ENCODE peak calls at places on chromosome 12, in four cellular contexts. P, K, T and W are unnamed samples.

GRCh38 chr12:104478396-104479140 is 21.8 kb downstream of the CHST11 start:
- DNase-seq in P (no peak), K (no peak), T (peak; percentile 23), W (no peak)

GRCh38 chr12:14905269-14906004 is 19.8 kb upstream of the MGP start:
- DNase-seq in P (no peak), K (no peak), T (no peak), W (no peak)

GRCh38 chr12:31705651-31706050 is 23.2 kb downstream of the AMN1 start:
- DNase-seq in P (no peak), K (no peak), T (no peak), W (no peak)

GRCh38 chr12:25404955-25405354 is 148.1 kb downstream of the LMNTD1 start:
- DNase-seq in P (peak; percentile 25), K (no peak), T (no peak), W (peak; percentile 12)

GRCh38 chr12:107594995-107595394 is 90.6 kb upstream of the PWP1 start:
- DNase-seq in P (no peak), K (no peak), T (no peak), W (no peak)

GRCh38 chr12:48183091-48183875 is at the start of gene CCDC184:
- DNase-seq in P (peak; percentile 74), K (peak; percentile 91), T (peak; percentile 64), W (no peak)

GRCh38 chr12:23108957-23109356 is 484.0 kb downstream of the ETNK1 start:
- DNase-seq in P (no peak), K (no peak), T (no peak), W (no peak)

GRCh38 chr12:79935624-79936040 is 735 bp upstream of the PPP1R12A start:
- DNase-seq in P (no peak), K (peak; percentile 2), T (no peak), W (peak; percentile 8)

GRCh38 chr12:91931110-91931509 is 214.5 kb downstream of the BTG1 start:
- DNase-seq in P (no peak), K (no peak), T (no peak), W (no peak)

GRCh38 chr12:132479938-132480619 is 9.9 kb upstream of the FBRSL1 start:
- DNase-seq in P (no peak), K (no peak), T (no peak), W (no peak)

GRCh38 chr12:49536526-49537195 is 2.2 kb upstream of the KCNH3 start:
- DNase-seq in P (no peak), K (no peak), T (no peak), W (no peak)

GRCh38 chr12:90922068-90922743 is 32.8 kb downstream of the CCER1 start:
- DNase-seq in P (no peak), K (no peak), T (no peak), W (no peak)

GRCh38 chr12:47079894-47080724 is at the start of gene AMIGO2:
- DNase-seq in P (peak; percentile 58), K (no peak), T (peak; percentile 57), W (no peak)

GRCh38 chr12:47820631-47821345 is 1.1 kb upstream of the HDAC7 start:
- DNase-seq in P (peak; percentile 69), K (peak; percentile 61), T (peak; percentile 52), W (peak; percentile 88)

GRCh38 chr12:19885987-19886804 is 446.9 kb downstream of the AEBP2 start:
- DNase-seq in P (no peak), K (no peak), T (no peak), W (peak; percentile 16)

GRCh38 chr12:107169200-107169599 is 75.9 kb upstream of the CRY1 start:
- DNase-seq in P (no peak), K (no peak), T (no peak), W (no peak)

GRCh38 chr12:124302241-124302806 is 7.4 kb downstream of the RFLNA start:
- DNase-seq in P (no peak), K (no peak), T (no peak), W (no peak)

GRCh38 chr12:11559941-11560340 is 89.5 kb upstream of the ETV6 start:
- DNase-seq in P (no peak), K (no peak), T (no peak), W (no peak)

GRCh38 chr12:24378548-24379011 is 429.1 kb upstream of the SOX5 start:
- DNase-seq in P (no peak), K (no peak), T (no peak), W (no peak)

GRCh38 chr12:65274873-65275272 is 3.6 kb upstream of the MSRB3 start:
- DNase-seq in P (no peak), K (no peak), T (no peak), W (no peak)

GRCh38 chr12:65263777-65264176 is 14.7 kb upstream of the MSRB3 start:
- DNase-seq in P (no peak), K (no peak), T (no peak), W (no peak)

GRCh38 chr12:65266408-65266807 is 12.1 kb upstream of the MSRB3 start:
- DNase-seq in P (no peak), K (no peak), T (no peak), W (no peak)

DNA sequence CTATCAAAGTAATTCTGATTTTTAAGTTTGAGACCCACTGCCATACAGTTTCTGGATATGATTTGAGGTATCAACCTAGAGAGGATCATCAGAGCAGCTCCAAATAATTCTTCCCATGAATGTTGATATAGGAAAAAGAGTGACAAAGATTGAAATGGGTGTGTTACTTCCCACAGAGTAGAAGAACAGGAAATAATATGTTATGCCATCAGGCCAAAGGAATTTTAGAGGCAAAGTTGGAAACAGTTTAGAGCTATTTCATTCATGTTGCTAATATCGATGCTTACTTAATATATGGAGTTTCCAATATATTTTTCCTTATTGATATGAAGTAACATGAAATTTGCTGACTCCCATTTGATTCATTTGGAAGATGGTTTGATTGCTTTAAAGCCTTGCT is 8.9 kb upstream of the MSRB3 start:
- DNase-seq in P (no peak), K (no peak), T (no peak), W (no peak)
- TF ChIP-seq FOXJ3 in P (no peak), K (no peak), T (no peak), W (no peak)

GRCh38 chr12:70590051-70590450 is 47.2 kb downstream of the PTPRB start:
- DNase-seq in P (peak; percentile 81), K (peak; percentile 65), T (peak; percentile 69), W (peak; percentile 49)
- TF ChIP-seq FOXJ3 in P (no peak), K (no peak), T (no peak), W (no peak)

GRCh38 chr12:71636704-71637115 is 26.9 kb downstream of the ZFC3H1 start:
- DNase-seq in P (no peak), K (peak; percentile 53), T (peak; percentile 42), W (peak; percentile 70)
- TF ChIP-seq FOXJ3 in P (no peak), K (no peak), T (no peak), W (no peak)

DNA sequence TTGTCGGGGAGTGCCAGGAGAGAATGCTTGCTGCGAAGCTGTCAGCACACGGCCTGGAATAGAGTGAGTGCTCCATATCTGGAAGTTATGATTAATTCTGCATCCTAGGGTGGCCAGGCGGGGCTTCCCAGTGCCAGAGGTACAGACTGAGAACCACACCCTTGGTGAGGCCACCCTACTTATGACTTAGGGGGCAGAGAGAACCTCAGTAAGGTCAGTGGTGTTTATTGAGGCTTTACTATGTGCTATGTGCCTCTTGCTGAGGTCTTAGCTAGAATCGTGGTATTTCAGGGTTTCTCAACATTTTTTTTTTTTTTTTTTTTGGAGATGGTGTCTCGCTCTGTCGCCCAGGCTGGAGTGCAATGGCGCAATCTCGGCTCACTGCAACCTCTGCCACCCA is 20.1 kb downstream of the MORN3 start:
- DNase-seq in P (no peak), K (no peak), T (peak; percentile 5), W (no peak)
- TF ChIP-seq FOXJ3 in P (no peak), K (no peak), T (no peak), W (no peak)

GRCh38 chr12:117792877-117793424 is 175.8 kb downstream of the KSR2 start:
- DNase-seq in P (no peak), K (no peak), T (no peak), W (no peak)

GRCh38 chr12:117792471-117792870 is 176.3 kb downstream of the KSR2 start:
- DNase-seq in P (no peak), K (no peak), T (no peak), W (no peak)

GRCh38 chr12:117790948-117791347 is 177.8 kb downstream of the KSR2 start:
- DNase-seq in P (no peak), K (no peak), T (no peak), W (no peak)

GRCh38 chr12:117789195-117789912 is 179.4 kb downstream of the KSR2 start:
- DNase-seq in P (no peak), K (no peak), T (no peak), W (no peak)

GRCh38 chr12:117790198-117790597 is 178.6 kb downstream of the KSR2 start:
- DNase-seq in P (no peak), K (no peak), T (no peak), W (no peak)
- TF ChIP-seq FOXJ3 in P (no peak), K (no peak), T (no peak), W (no peak)

GRCh38 chr12:95634622-95635621 is 83.6 kb upstream of the USP44 start:
- DNase-seq in P (no peak), K (no peak), T (no peak), W (peak; percentile 82)

GRCh38 chr12:95633671-95634465 is 82.6 kb upstream of the USP44 start:
- DNase-seq in P (no peak), K (no peak), T (no peak), W (no peak)

GRCh38 chr12:95637010-95637409 is 85.7 kb upstream of the USP44 start:
- DNase-seq in P (no peak), K (no peak), T (no peak), W (no peak)

GRCh38 chr12:95641299-95641947 is 90.1 kb upstream of the USP44 start:
- DNase-seq in P (no peak), K (no peak), T (no peak), W (no peak)

GRCh38 chr12:95637471-95638155 is 86.3 kb upstream of the USP44 start:
- DNase-seq in P (no peak), K (no peak), T (no peak), W (no peak)
- TF ChIP-seq FOXJ3 in P (no peak), K (no peak), T (no peak), W (no peak)

GRCh38 chr12:120932956-120933526 is 28.9 kb upstream of the SPPL3 start:
- DNase-seq in P (no peak), K (no peak), T (no peak), W (no peak)

GRCh38 chr12:120932058-120932457 is 27.9 kb upstream of the SPPL3 start:
- DNase-seq in P (no peak), K (no peak), T (no peak), W (no peak)

GRCh38 chr12:120925740-120926563 is 21.8 kb upstream of the SPPL3 start:
- DNase-seq in P (peak; percentile 61), K (no peak), T (no peak), W (no peak)

GRCh38 chr12:120930032-120930431 is 25.9 kb upstream of the SPPL3 start:
- DNase-seq in P (no peak), K (no peak), T (no peak), W (no peak)

GRCh38 chr12:120928864-120929652 is 24.9 kb upstream of the SPPL3 start:
- DNase-seq in P (peak; percentile 64), K (no peak), T (no peak), W (no peak)
- TF ChIP-seq FOXJ3 in P (no peak), K (no peak), T (no peak), W (no peak)

DNA sequence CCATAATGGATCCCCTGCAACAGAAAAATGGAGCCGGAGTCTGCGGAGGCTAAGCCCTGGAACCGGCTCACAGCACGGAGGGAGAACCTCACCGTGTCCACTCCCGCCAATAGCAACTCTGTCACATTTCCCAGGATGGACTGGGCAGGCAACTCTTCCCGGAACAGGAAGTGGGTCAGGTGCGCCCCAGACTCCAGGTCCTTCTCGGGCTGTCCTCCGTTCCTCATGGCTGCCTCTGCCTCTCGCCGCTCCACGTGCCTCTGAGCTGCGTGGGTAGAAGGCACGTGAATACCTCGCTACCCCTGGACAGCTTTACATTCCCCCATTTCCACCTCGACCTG is 2.2 kb downstream of the CYP27B1 start:
- DNase-seq in P (no peak), K (no peak), T (no peak), W (no peak)
- TF ChIP-seq FOXJ3 in P (no peak), K (no peak), T (no peak), W (no peak)